ENCODE peak calls at places on chromosomes 6 and 20, in five cellular contexts. U is T-helper 1 cell, D is NCI-H2029, B is adrenal gland, L is esophagus muscularis mucosa. Z is an unnamed sample.

GRCh38 chr6:32401564-32401963 is 5.4 kb downstream of the BTNL2 start:
- DNase-seq in D (no peak), B (no peak), L (no peak), U (no peak), Z (no peak)

GRCh38 chr6:153523390-153523789 is 392.3 kb upstream of the RGS17 start:
- DNase-seq in D (no peak), B (no peak), L (no peak), U (no peak), Z (no peak)

GRCh38 chr6:56915832-56916231 is 39.1 kb upstream of the BEND6 start:
- DNase-seq in B (no peak), U (no peak), L (no peak), D (no peak), Z (no peak)

GRCh38 chr6:131728296-131728939 is 17.6 kb upstream of the CTAGE9 start:
- DNase-seq in B (no peak), U (no peak), D (no peak), L (no peak), Z (no peak)

GRCh38 chr6:30717129-30717844 is at the start of gene MDC1:
- DNase-seq in U (peak), D (peak), B (peak), L (peak), Z (peak)

GRCh38 chr6:26064619-26065257 is 22.5 kb upstream of the HFE start:
- DNase-seq in D (peak), B (no peak), U (peak), L (no peak), Z (peak)

GRCh38 chr20:49278817-49279676 is 1.2 kb upstream of the ZNFX1 start:
- DNase-seq in U (no peak), L (no peak), D (no peak), B (peak), Z (peak)

GRCh38 chr6:133814797-133815196 is 74.1 kb upstream of the TCF21 start:
- DNase-seq in B (no peak), D (no peak), U (no peak), L (no peak), Z (no peak)

GRCh38 chr6:18820725-18821124 is 433.6 kb downstream of the RNF144B start:
- DNase-seq in U (no peak), B (no peak), L (no peak), D (no peak), Z (no peak)